ENCODE peak calls at places on chromosomes 11 and 22, in seven cellular contexts. Y, G, F, P, X, E and T are unnamed samples.

GRCh38 chr11:98564233-98564632 is 456.5 kb upstream of the CNTN5 start:
- DNase-seq in G (no peak), P (no peak), X (no peak), F (no peak), Y (no peak), E (no peak), T (no peak)

GRCh38 chr11:125959931-125960330 is 14.1 kb downstream of the VSIG10L2 start:
- DNase-seq in Y (no peak), X (no peak), F (no peak), E (no peak), P (no peak), G (no peak), T (no peak)

GRCh38 chr11:63770763-63771162 is 2.2 kb upstream of the ZFTA start:
- DNase-seq in P (no peak), F (no peak), G (no peak), X (no peak), E (no peak), Y (no peak), T (no peak)

GRCh38 chr22:37203354-37204044 is 8.8 kb downstream of the SSTR3 start:
- DNase-seq in F (no peak), E (no peak), P (no peak), G (no peak), X (no peak), Y (peak; percentile 38), T (no peak)

GRCh38 chr22:47356433-47357011 is 594.1 kb downstream of the TBC1D22A start:
- DNase-seq in X (no peak), P (no peak), F (no peak), G (no peak), E (no peak), Y (no peak), T (no peak)

GRCh38 chr11:8361206-8361605 is 97.5 kb upstream of the LMO1 start:
- DNase-seq in Y (no peak), P (no peak), X (no peak), F (no peak), E (no peak), G (no peak), T (no peak)

GRCh38 chr11:78417888-78418583 is 416 bp upstream of the GAB2 start:
- DNase-seq in X (peak; percentile 77), G (peak; percentile 79), P (peak; percentile 86), E (peak; percentile 92), Y (peak; percentile 89), F (peak; percentile 87), T (peak; percentile 54)

GRCh38 chr11:14971865-14972580 is at the start of gene CALCA:
- DNase-seq in P (peak; percentile 30), Y (no peak), X (no peak), F (no peak), E (no peak), G (no peak), T (no peak)

GRCh38 chr11:114880458-114880857 is 202.1 kb downstream of the NXPE2 start:
- DNase-seq in F (no peak), P (no peak), Y (no peak), X (no peak), G (no peak), E (no peak), T (no peak)

GRCh38 chr22:38505595-38506117 is 455 bp downstream of the DDX17 start:
- DNase-seq in G (peak; percentile 78), Y (peak; percentile 79), E (peak; percentile 41), F (peak; percentile 79), X (peak; percentile 72), P (peak; percentile 65), T (no peak)

GRCh38 chr22:42473484-42474193 is 41.4 kb upstream of the NFAM1 start:
- DNase-seq in X (no peak), E (peak; percentile 41), P (peak; percentile 51), F (peak; percentile 76), Y (no peak), G (peak; percentile 73), T (peak; percentile 57)

GRCh38 chr22:40919446-40919845 is 31.7 kb upstream of the RBX1 start:
- DNase-seq in F (peak; percentile 14), E (no peak), G (no peak), Y (no peak), P (no peak), X (no peak), T (no peak)

GRCh38 chr11:41848349-41848748 is 388.9 kb upstream of the LRRC4C start:
- DNase-seq in X (no peak), G (no peak), F (no peak), Y (no peak), E (no peak), P (no peak), T (no peak)

DNA sequence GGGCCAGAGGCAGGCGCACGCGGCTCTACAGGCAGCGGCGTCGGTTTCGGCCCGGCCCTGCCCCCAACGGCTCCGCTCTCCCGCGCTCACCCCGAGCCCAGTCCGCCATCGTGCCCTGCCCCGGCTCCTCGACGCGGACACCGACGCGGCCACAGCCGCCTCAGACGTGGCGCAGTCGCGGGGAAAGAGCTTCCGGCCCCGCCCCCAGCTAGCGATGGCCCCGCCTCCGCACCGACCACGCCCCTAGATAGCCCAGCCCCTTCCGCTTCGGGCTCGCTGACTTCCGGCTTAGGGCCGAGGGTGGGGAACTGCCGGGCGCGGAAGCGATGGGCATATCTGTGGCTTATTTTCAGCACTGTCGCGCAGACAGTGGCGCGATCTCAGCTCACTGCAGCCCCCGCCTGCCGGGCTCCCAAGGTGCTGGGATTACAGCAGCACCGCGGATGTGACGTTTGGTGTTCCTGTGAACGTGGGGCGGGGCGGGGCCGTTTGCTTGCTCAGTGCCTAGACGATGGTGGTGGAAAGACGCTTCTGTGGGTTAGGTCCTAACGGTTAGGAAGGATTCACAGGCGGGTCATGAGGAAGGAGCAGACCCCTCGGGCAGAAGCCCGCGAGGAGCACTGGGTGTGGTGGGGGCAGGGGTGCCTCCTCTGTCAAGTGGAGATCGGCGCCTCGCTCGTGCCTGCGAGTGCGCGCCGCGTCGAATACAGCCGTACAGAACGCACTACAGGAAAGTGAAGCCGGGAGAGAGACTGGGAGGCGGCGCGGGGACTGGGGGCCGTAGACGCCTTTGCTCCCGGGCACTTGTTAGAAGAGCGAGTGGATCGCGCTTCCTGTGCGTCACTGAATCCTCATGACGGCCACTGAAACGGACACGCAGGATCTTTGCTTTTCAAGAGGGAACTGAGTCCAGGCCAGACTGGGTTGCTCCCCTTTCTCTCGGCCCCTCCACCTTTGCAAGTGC is at the start of the genes BET1L and RIC8A:
- DNase-seq in P (peak; percentile 95), E (peak; percentile 93), X (peak; percentile 98), G (peak; percentile 99), Y (peak; percentile 96), F (peak; percentile 99), T (peak; percentile 99)
- TF ChIP-seq CTCF in P (no peak), E (no peak), X (no peak), G (no peak), Y (peak; percentile 31), F (no peak), T (no peak)

GRCh38 chr22:43826142-43827093 is 14.3 kb upstream of the EFCAB6 start:
- DNase-seq in G (no peak), E (no peak), X (no peak), F (peak; percentile 62), P (no peak), Y (no peak), T (peak; percentile 18)
- TF ChIP-seq CTCF in G (peak; percentile 50), E (no peak), X (no peak), F (no peak), P (no peak), Y (peak; percentile 51), T (peak; percentile 60)

DNA sequence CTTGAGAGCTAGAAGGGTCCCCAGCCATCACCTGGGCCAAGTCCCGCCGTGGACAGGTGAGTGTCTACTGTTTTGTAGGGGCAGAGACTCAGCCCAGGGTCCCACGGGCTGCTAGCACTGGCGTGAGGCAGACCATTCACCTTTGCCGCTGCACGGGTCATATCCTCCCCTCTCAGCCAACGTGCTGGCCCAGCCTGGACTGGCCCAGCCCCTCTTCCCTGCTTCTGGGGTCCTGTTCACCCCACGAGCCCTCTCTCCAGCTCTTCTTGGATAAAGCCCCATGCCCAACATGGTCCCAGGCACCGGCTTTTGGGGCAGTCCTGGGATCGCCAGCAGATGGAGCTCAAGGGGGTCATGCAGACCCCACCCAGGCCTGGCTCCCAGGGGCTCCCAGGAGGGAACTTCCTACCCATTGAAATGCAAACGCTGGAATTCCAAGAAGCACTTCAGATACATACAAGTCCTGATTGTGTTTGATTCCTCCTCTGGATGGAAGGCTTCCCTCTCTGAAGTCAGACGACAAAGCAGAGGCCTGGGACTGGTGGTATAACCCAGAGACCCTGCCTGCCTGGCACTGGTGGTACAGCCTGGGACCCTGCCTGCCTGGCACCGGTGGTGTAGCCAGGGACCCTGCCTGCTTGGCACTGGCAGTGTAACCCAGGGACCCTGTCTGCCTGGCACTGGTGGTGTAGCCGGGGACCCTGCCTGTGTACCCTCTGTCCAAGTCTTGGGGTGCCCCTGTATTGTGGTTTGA is 8.9 kb upstream of the SEPTIN5 start:
- DNase-seq in Y (no peak), G (no peak), E (no peak), P (no peak), F (no peak), X (no peak), T (no peak)
- TF ChIP-seq CTCF in Y (no peak), G (peak; percentile 27), E (no peak), P (peak; percentile 24), F (no peak), X (no peak), T (peak; percentile 22)

GRCh38 chr11:84714316-84714780 is 912.8 kb downstream of the DLG2 start:
- DNase-seq in G (peak; percentile 71), E (peak; percentile 79), Y (no peak), F (peak; percentile 5), X (no peak), P (peak; percentile 65), T (no peak)
- TF ChIP-seq CTCF in G (peak; percentile 71), E (no peak), Y (peak; percentile 48), F (peak; percentile 33), X (no peak), P (peak; percentile 40), T (no peak)

DNA sequence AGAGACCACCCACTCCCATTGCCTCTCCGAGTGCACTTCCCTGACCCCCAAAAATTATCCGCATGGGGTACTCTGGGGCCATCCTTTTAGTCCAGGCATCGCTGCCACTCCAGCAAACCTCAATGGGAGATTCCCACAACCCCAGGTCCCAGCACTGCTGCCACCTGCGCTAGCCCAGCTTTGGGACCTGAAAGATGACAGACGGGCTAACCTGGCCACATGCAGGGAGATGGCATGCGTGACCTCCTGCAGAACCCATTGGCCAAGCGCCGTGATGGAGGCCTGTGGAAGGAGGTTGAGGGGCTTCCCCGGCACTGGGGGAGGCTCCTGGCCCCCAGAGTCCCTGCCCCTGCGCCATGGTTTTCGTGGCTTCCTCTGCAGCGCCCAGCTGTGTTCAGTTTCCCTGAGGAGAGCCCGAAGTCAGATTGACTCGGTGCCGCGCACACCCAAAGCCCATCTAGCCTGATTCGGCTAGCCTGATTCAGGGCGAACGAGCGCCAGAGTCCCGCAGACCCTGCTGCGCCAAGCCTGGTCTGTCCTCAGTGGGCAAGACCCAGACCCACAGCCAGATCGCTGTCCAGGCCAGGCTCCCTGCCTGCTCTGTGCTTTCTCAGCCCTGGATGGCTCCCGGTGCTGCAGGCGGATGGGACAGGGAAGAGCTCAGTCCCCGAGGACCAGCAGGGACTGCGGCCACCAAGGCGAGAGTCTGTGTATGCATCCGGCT is 751 bp upstream of the WNT7B start:
- DNase-seq in F (no peak), G (no peak), Y (no peak), E (no peak), X (no peak), P (peak; percentile 59), T (no peak)
- TF ChIP-seq CTCF in F (no peak), G (no peak), Y (no peak), E (no peak), X (no peak), P (no peak), T (no peak)

DNA sequence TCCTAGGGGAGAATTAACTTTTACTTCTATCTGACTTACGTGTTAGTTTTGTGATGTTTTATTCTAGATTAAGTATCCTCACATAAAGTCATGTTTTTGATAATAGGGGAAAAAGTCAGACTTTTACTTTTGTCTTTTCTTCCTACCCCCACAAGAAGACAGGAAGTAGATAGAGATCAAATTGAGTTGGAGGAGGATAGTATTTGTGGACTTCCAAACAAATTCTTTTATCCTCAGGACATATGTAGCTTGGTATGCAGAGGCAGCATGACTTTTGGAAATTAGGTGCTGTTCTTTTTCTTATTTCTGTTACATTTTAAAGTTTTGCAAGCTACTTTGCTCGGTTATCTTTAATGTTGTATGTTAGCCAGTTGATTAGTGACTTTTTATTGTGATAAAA is 61.4 kb downstream of the MTMR3 start:
- DNase-seq in G (no peak), E (no peak), X (no peak), Y (no peak), F (no peak), P (no peak), T (no peak)
- TF ChIP-seq CTCF in G (no peak), E (no peak), X (no peak), Y (no peak), F (no peak), P (no peak), T (no peak)